ENCODE peak calls at places on chromosomes 2 and 18, in eight cellular contexts. I is transverse colon, O is vagina, E is SK-N-SH, D is GM12892, K is breast epithelium, Q is esophagus muscularis mucosa, T is sigmoid colon. A is an unnamed sample.

GRCh38 chr18:76847926-76848325 is 25.6 kb downstream of the ZNF236 start:
- DNase-seq in I (no peak), O (no peak), E (no peak), D (no peak), K (no peak), Q (no peak), T (no peak), A (no peak)

GRCh38 chr18:31325051-31325450 is 7.1 kb downstream of the DSG1 start:
- DNase-seq in I (no peak), O (no peak), E (no peak), D (no peak), K (no peak), Q (no peak), T (no peak), A (no peak)

GRCh38 chr2:216202602-216203250 is 93.6 kb downstream of the XRCC5 start:
- DNase-seq in I (no peak), O (no peak), E (no peak), D (no peak), K (no peak), Q (no peak), T (no peak), A (no peak)

GRCh38 chr2:155947069-155947468 is 385.5 kb downstream of the NR4A2 start:
- DNase-seq in I (no peak), O (no peak), E (no peak), D (no peak), K (no peak), Q (no peak), T (no peak), A (no peak)

GRCh38 chr2:178484245-178485041 is 4.2 kb downstream of the PLEKHA3 start:
- DNase-seq in I (no peak), O (no peak), E (no peak), D (no peak), K (no peak), Q (no peak), T (peak; percentile 61), A (no peak)

GRCh38 chr2:54657664-54658083 is 65.8 kb upstream of the EML6 start:
- DNase-seq in I (peak; percentile 66), O (no peak), E (peak; percentile 67), D (no peak), K (peak; percentile 65), Q (no peak), T (peak; percentile 76), A (peak; percentile 34)

GRCh38 chr18:79211844-79212243 is 142.7 kb downstream of the ATP9B start:
- DNase-seq in I (no peak), O (no peak), E (no peak), D (no peak), K (no peak), Q (no peak), T (no peak), A (no peak)

GRCh38 chr2:123359636-123360035 is 665.5 kb upstream of the CNTNAP5 start:
- DNase-seq in I (no peak), O (no peak), E (no peak), D (no peak), K (no peak), Q (no peak), T (no peak), A (no peak)

GRCh38 chr18:50231621-50232020 is 34.7 kb downstream of the CFAP53 start:
- DNase-seq in I (no peak), O (no peak), E (no peak), D (no peak), K (no peak), Q (no peak), T (no peak), A (no peak)

GRCh38 chr2:157789933-157790511 is 86.1 kb downstream of the ACVR1 start:
- DNase-seq in I (peak; percentile 70), O (no peak), E (no peak), D (no peak), K (peak; percentile 51), Q (no peak), T (peak; percentile 68), A (no peak)

GRCh38 chr2:95698166-95698565 is 106.4 kb downstream of the TRIM43 start:
- DNase-seq in I (no peak), O (no peak), E (no peak), D (no peak), K (no peak), Q (no peak), T (no peak), A (no peak)

GRCh38 chr2:158806941-158807340 is 11.8 kb downstream of the DAPL1 start:
- DNase-seq in I (no peak), O (no peak), E (no peak), D (no peak), K (no peak), Q (peak; percentile 31), T (no peak), A (no peak)

GRCh38 chr2:20925265-20925889 is 102.5 kb upstream of the LDAH start:
- DNase-seq in I (no peak), O (no peak), E (no peak), D (no peak), K (no peak), Q (no peak), T (no peak), A (no peak)

GRCh38 chr18:7812431-7813063 is 245.4 kb downstream of the PTPRM start:
- DNase-seq in I (no peak), O (no peak), E (no peak), D (no peak), K (no peak), Q (no peak), T (no peak), A (no peak)

GRCh38 chr2:173218331-173219056 is 136.2 kb upstream of the CDCA7 start:
- DNase-seq in I (no peak), O (no peak), E (no peak), D (no peak), K (no peak), Q (no peak), T (no peak), A (no peak)

GRCh38 chr2:178523596-178524134 is 43.4 kb downstream of the PLEKHA3 start:
- DNase-seq in I (no peak), O (no peak), E (peak; percentile 4), D (no peak), K (no peak), Q (peak; percentile 55), T (no peak), A (no peak)

GRCh38 chr18:2654105-2654827 is 1.3 kb upstream of the SMCHD1 start:
- DNase-seq in I (no peak), O (no peak), E (no peak), D (no peak), K (no peak), Q (no peak), T (no peak), A (no peak)

GRCh38 chr2:168851674-168852320 is 38.4 kb downstream of the SPC25 start:
- DNase-seq in I (no peak), O (no peak), E (no peak), D (no peak), K (no peak), Q (peak; percentile 82), T (no peak), A (no peak)

GRCh38 chr2:28408764-28409599 is 16.3 kb downstream of the FOSL2 start:
- DNase-seq in I (peak; percentile 61), O (no peak), E (no peak), D (no peak), K (no peak), Q (no peak), T (peak; percentile 68), A (no peak)

GRCh38 chr2:230903251-230904150 is 21.5 kb downstream of the GPR55 start:
- DNase-seq in I (peak; percentile 7), O (peak; percentile 84), E (no peak), D (no peak), K (peak; percentile 20), Q (no peak), T (peak; percentile 38), A (no peak)

GRCh38 chr2:45649855-45650806 is 1.3 kb upstream of the PRKCE start:
- DNase-seq in I (peak; percentile 83), O (no peak), E (peak; percentile 89), D (peak; percentile 34), K (peak; percentile 61), Q (peak; percentile 95), T (peak; percentile 92), A (no peak)

DNA sequence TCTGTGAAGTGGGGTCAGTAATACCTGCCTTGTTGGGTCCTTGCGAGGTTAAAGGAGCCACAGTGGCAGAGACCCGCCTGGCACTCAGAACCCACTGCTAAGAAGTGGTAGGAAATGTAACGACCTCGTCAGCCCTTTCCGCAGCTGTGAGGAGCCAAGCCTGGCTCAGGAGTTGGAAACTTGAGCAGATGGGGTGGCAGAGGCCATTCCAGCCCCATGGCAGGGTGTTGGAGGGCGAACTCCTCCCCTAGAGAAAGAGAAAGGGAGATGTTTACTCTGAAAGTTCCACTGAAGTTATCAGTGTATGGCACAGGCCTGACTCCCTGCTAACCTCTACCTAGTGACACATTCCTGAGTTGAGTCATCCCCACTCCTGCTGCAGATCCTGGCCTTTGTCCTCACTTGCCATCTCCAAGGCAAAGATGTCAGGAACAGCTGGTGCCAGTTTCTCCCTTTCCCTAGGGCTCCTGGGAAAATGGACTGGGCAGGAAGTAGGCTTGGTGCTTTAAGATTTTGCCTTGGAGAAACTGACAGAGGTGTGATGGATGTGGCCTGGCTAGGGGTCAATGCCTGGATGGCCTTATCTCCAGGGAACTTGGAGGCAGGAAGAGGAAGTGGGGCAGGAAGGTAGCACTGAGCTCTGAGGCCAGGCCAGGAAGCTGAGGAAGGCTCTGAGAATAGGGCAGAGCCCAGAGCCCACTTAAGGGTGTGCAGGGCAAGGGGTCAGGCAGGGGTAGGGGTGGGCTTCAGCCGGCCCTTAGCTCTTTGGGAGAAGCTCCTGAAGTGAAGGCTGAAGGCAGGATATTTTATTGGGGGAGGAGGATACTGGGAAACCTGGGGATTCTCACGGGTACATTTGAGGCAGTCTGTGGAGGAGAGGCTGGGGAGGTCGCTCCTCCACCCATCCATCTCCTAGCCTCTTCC is 888 bp downstream of the VAMP5 start:
- DNase-seq in I (peak; percentile 54), O (no peak), E (peak; percentile 31), D (no peak), K (no peak), Q (no peak), T (peak; percentile 77), A (no peak)
- TF ChIP-seq POLR2AphosphoS5 in I (peak; percentile 16), O (peak; percentile 54), E (no peak), D (no peak), K (no peak), Q (peak; percentile 71), T (peak; percentile 4), A (no peak)

DNA sequence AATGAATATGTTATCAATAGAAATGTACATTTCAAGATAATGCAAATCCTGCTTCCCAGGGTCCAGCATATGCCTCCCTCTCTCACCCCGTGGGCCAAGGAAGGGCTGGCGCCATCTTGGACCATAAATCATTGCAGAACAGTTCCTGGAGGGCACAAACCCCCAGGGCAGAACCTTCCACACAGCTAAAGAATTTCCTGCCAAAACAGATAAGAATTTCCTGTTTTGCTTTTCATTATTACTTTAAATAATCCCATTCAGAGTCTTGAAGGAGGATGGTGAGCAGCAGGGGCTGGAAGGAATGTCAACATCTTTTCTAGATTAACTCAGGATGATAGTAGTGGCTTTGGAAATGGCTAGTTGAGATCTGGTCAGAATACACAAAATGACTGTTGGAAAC is 53.7 kb downstream of the EHD3 start:
- DNase-seq in I (no peak), O (no peak), E (no peak), D (no peak), K (no peak), Q (no peak), T (no peak), A (no peak)
- TF ChIP-seq POLR2AphosphoS5 in I (no peak), O (no peak), E (peak; percentile 48), D (no peak), K (no peak), Q (no peak), T (no peak), A (no peak)

GRCh38 chr2:6914829-6915228 is 2.4 kb upstream of the RNF144A start:
- DNase-seq in I (no peak), O (no peak), E (no peak), D (no peak), K (no peak), Q (no peak), T (no peak), A (no peak)
- TF ChIP-seq POLR2AphosphoS5 in I (no peak), O (no peak), E (peak; percentile 42), D (no peak), K (no peak), Q (no peak), T (no peak), A (no peak)

GRCh38 chr2:121285077-121285449 is at the start of gene TFCP2L1:
- DNase-seq in I (peak; percentile 82), O (no peak), E (no peak), D (peak; percentile 49), K (peak; percentile 63), Q (no peak), T (no peak), A (no peak)
- TF ChIP-seq POLR2AphosphoS5 in I (peak; percentile 46), O (no peak), E (no peak), D (no peak), K (no peak), Q (no peak), T (no peak), A (no peak)

A was measured in HL-60.